ENCODE peak calls at places on chromosomes 12 and 14, in five cellular contexts. S, X, F, I and N are unnamed samples.

GRCh38 chr14:51014086-51014485 is 69.8 kb upstream of the PYGL start:
- DNase-seq in S (no peak), X (no peak), F (no peak), I (no peak), N (peak)

GRCh38 chr12:753401-754237 is 1.2 kb downstream of the WNK1 start:
- DNase-seq in S (peak), X (no peak), F (peak), I (no peak), N (peak)

GRCh38 chr14:29926701-29927595 is 699 bp downstream of the PRKD1 start:
- DNase-seq in S (no peak), X (no peak), F (no peak), I (peak), N (peak)

GRCh38 chr12:13661005-13661887 is 320.2 kb downstream of the GRIN2B start:
- DNase-seq in S (peak), X (no peak), F (peak), I (no peak), N (peak)

GRCh38 chr12:123273166-123273565 is 1.5 kb upstream of the CDK2AP1 start:
- DNase-seq in S (no peak), X (no peak), F (no peak), I (no peak), N (no peak)

GRCh38 chr14:23327947-23328744 is 6.9 kb downstream of the PABPN1 start:
- DNase-seq in S (peak), X (no peak), F (peak), I (peak), N (peak)

GRCh38 chr12:74538491-74539258 is 1.0 kb downstream of the ATXN7L3B start:
- DNase-seq in S (peak), X (no peak), F (peak), I (no peak), N (peak)

GRCh38 chr12:25317553-25317952 is 66.8 kb upstream of the KRAS start:
- DNase-seq in S (no peak), X (no peak), F (no peak), I (no peak), N (no peak)

GRCh38 chr14:103817595-103817994 is 29.8 kb downstream of the PPP1R13B start:
- DNase-seq in S (no peak), X (no peak), F (no peak), I (no peak), N (no peak)

GRCh38 chr12:75848961-75849360 is 182.6 kb downstream of the PHLDA1 start:
- DNase-seq in S (no peak), X (no peak), F (no peak), I (no peak), N (no peak)

GRCh38 chr14:96158735-96159134 is 45.9 kb upstream of the BDKRB2 start:
- DNase-seq in S (no peak), X (no peak), F (no peak), I (no peak), N (no peak)

GRCh38 chr14:99239661-99240092 is 32.3 kb downstream of the BCL11B start:
- DNase-seq in S (no peak), X (no peak), F (no peak), I (no peak), N (no peak)

GRCh38 chr14:88798161-88798560 is 5.4 kb upstream of the EML5 start:
- DNase-seq in S (no peak), X (no peak), F (no peak), I (no peak), N (no peak)

GRCh38 chr14:94655169-94655710 is 43.0 kb downstream of the SERPINA3 start:
- DNase-seq in S (no peak), X (no peak), F (no peak), I (no peak), N (no peak)

GRCh38 chr12:43638786-43639185 is 86.8 kb upstream of the ADAMTS20 start:
- DNase-seq in S (no peak), X (no peak), F (no peak), I (no peak), N (no peak)

GRCh38 chr12:80087486-80088213 is 11.7 kb upstream of the OTOGL start:
- DNase-seq in S (no peak), X (no peak), F (no peak), I (no peak), N (no peak)

GRCh38 chr14:83483063-83483462 is 1949.4 kb upstream of the SEL1L start:
- DNase-seq in S (no peak), X (no peak), F (no peak), I (peak), N (peak)

GRCh38 chr12:40312982-40313576 is 88.3 kb downstream of the LRRK2 start:
- DNase-seq in S (no peak), X (no peak), F (no peak), I (no peak), N (peak)

GRCh38 chr14:59228416-59228815 is 39.9 kb downstream of the DAAM1 start:
- DNase-seq in S (no peak), X (no peak), F (no peak), I (no peak), N (peak)

GRCh38 chr14:21440857-21441256 is 15.1 kb downstream of the CHD8 start:
- DNase-seq in S (no peak), X (no peak), F (no peak), I (no peak), N (no peak)

GRCh38 chr12:49295087-49296001 is at the start of gene PRPH:
- DNase-seq in S (peak), X (no peak), F (peak), I (no peak), N (no peak)

GRCh38 chr12:124583854-124584253 is 16.4 kb upstream of the NCOR2 start:
- DNase-seq in S (no peak), X (no peak), F (no peak), I (no peak), N (no peak)

GRCh38 chr12:58140395-58140794 is 199.0 kb downstream of the ATP23 start:
- DNase-seq in S (no peak), X (no peak), F (no peak), I (no peak), N (no peak)

GRCh38 chr14:61562321-61563161 is 132.8 kb upstream of the HIF1A start:
- DNase-seq in S (no peak), X (peak), F (peak), I (peak), N (peak)

GRCh38 chr14:76918176-76918750 is 92.1 kb downstream of the LRRC74A start:
- DNase-seq in S (no peak), X (no peak), F (no peak), I (peak), N (peak)

GRCh38 chr12:50166776-50167025 is 468 bp downstream of the CERS5 start:
- DNase-seq in S (no peak), X (no peak), F (peak), I (no peak), N (peak)

GRCh38 chr12:104752883-104753282 is 205.2 kb downstream of the SLC41A2 start:
- DNase-seq in S (no peak), X (no peak), F (no peak), I (no peak), N (no peak)

GRCh38 chr12:129550353-129550752 is 353.5 kb downstream of the TMEM132D start:
- DNase-seq in S (no peak), X (no peak), F (no peak), I (no peak), N (no peak)

GRCh38 chr12:62700091-62700490 is 233.5 kb downstream of the MON2 start:
- DNase-seq in S (no peak), X (no peak), F (no peak), I (no peak), N (peak)

GRCh38 chr12:123384318-123384993 is 524 bp downstream of the KMT5A start:
- DNase-seq in S (no peak), X (no peak), F (peak), I (no peak), N (no peak)

GRCh38 chr12:84910549-84911241 is 1.9 kb downstream of the SLC6A15 start:
- DNase-seq in S (no peak), X (peak), F (peak), I (no peak), N (peak)

GRCh38 chr12:6215932-6216494 is 15.8 kb downstream of the CD9 start:
- DNase-seq in S (no peak), X (no peak), F (no peak), I (peak), N (peak)

GRCh38 chr12:88267630-88268029 is 125.5 kb downstream of the TMTC3 start:
- DNase-seq in S (no peak), X (no peak), F (no peak), I (no peak), N (no peak)

GRCh38 chr14:53715390-53715730 is 241.3 kb downstream of the BMP4 start:
- DNase-seq in S (no peak), X (no peak), F (no peak), I (peak), N (peak)

GRCh38 chr12:13027032-13027431 is 17.1 kb upstream of the FAM234B start:
- DNase-seq in S (no peak), X (no peak), F (no peak), I (no peak), N (no peak)

GRCh38 chr14:90093942-90094595 is 32.3 kb downstream of the KCNK13 start:
- DNase-seq in S (no peak), X (no peak), F (peak), I (no peak), N (peak)